ENCODE peak calls at places on chromosomes 4 and X, in eight cellular contexts. B, U, F, Z, P, Q, T and W are unnamed samples.

GRCh38 chrX:131827935-131828334 is 195.2 kb upstream of the STK26 start:
- DNase-seq in B (peak), U (peak), F (no peak), Z (peak), P (no peak), Q (no peak), T (no peak), W (peak)

GRCh38 chr4:72208421-72209075 is 176.7 kb downstream of the NPFFR2 start:
- DNase-seq in B (no peak), U (no peak), F (no peak), Z (no peak), P (no peak), Q (no peak), T (no peak), W (no peak)

GRCh38 chr4:78781925-78782324 is 5.8 kb downstream of the BMP2K start:
- DNase-seq in B (no peak), U (no peak), F (no peak), Z (no peak), P (no peak), Q (no peak), T (no peak), W (no peak)

GRCh38 chrX:33855251-33855650 is 276.9 kb downstream of the FAM47A start:
- DNase-seq in B (no peak), U (no peak), F (no peak), Z (no peak), P (no peak), Q (no peak), T (no peak), W (no peak)

GRCh38 chrX:81577028-81577427 is 375.1 kb downstream of the SH3BGRL start:
- DNase-seq in B (no peak), U (no peak), F (no peak), Z (no peak), P (no peak), Q (no peak), T (no peak), W (no peak)

GRCh38 chr4:10289534-10289899 is 167.7 kb downstream of the ZNF518B start:
- DNase-seq in B (no peak), U (no peak), F (no peak), Z (no peak), P (no peak), Q (no peak), T (no peak), W (no peak)

GRCh38 chr4:158259955-158260575 is 49.8 kb downstream of the TMEM144 start:
- DNase-seq in B (no peak), U (peak), F (no peak), Z (no peak), P (no peak), Q (peak), T (no peak), W (no peak)

GRCh38 chrX:74490249-74490648 is 69.0 kb downstream of the SLC16A2 start:
- DNase-seq in B (no peak), U (no peak), F (no peak), Z (no peak), P (no peak), Q (no peak), T (no peak), W (no peak)

GRCh38 chrX:119622356-119623232 is 16.4 kb upstream of the NKRF start:
- DNase-seq in B (no peak), U (no peak), F (no peak), Z (no peak), P (no peak), Q (no peak), T (no peak), W (no peak)

GRCh38 chr4:147101678-147102077 is 156.0 kb upstream of the TTC29 start:
- DNase-seq in B (no peak), U (no peak), F (no peak), Z (no peak), P (no peak), Q (no peak), T (no peak), W (no peak)

GRCh38 chr4:137387924-137388323 is 144.4 kb downstream of the PCDH18 start:
- DNase-seq in B (no peak), U (no peak), F (no peak), Z (no peak), P (no peak), Q (no peak), T (no peak), W (no peak)

GRCh38 chr4:6475492-6476020 is 3.1 kb upstream of the PPP2R2C start:
- DNase-seq in B (no peak), U (no peak), F (peak), Z (no peak), P (no peak), Q (no peak), T (no peak), W (no peak)

GRCh38 chr4:165489786-165490185 is 111.0 kb downstream of the CPE start:
- DNase-seq in B (no peak), U (no peak), F (no peak), Z (no peak), P (no peak), Q (no peak), T (no peak), W (no peak)

GRCh38 chrX:75603833-75604232 is 81.0 kb upstream of the ZDHHC15 start:
- DNase-seq in B (no peak), U (peak), F (no peak), Z (no peak), P (no peak), Q (peak), T (peak), W (peak)

GRCh38 chrX:70454441-70455365 is 10.1 kb downstream of the DLG3 start:
- DNase-seq in B (peak), U (peak), F (peak), Z (peak), P (peak), Q (peak), T (no peak), W (peak)

GRCh38 chrX:45063319-45064095 is 137.2 kb downstream of the DIPK2B start:
- DNase-seq in B (no peak), U (no peak), F (no peak), Z (no peak), P (no peak), Q (no peak), T (no peak), W (no peak)

GRCh38 chr4:17347445-17347844 is 164.4 kb downstream of the QDPR start:
- DNase-seq in B (no peak), U (no peak), F (no peak), Z (peak), P (peak), Q (peak), T (peak), W (peak)

GRCh38 chr4:174521800-174522182 is 497 bp downstream of the HPGD start:
- DNase-seq in B (no peak), U (peak), F (peak), Z (peak), P (no peak), Q (peak), T (no peak), W (peak)

GRCh38 chr4:185396724-185397402 is at the start of gene ANKRD37:
- DNase-seq in B (no peak), U (peak), F (no peak), Z (peak), P (peak), Q (no peak), T (no peak), W (peak)

GRCh38 chr4:7879127-7879526 is 60.5 kb downstream of the AFAP1 start:
- DNase-seq in B (no peak), U (no peak), F (no peak), Z (no peak), P (no peak), Q (no peak), T (no peak), W (no peak)

GRCh38 chr4:6716018-6716911 is at the start of gene BLOC1S4:
- DNase-seq in B (peak), U (peak), F (peak), Z (peak), P (peak), Q (peak), T (peak), W (peak)

GRCh38 chrX:121389976-121390709 is 342.7 kb downstream of the GLUD2 start:
- DNase-seq in B (no peak), U (no peak), F (no peak), Z (no peak), P (no peak), Q (no peak), T (no peak), W (no peak)

GRCh38 chr4:145804134-145804533 is 124.2 kb downstream of the C4orf51 start:
- DNase-seq in B (no peak), U (no peak), F (no peak), Z (no peak), P (peak), Q (no peak), T (no peak), W (no peak)

GRCh38 chr4:54234497-54235205 is 5.6 kb downstream of the PDGFRA start:
- DNase-seq in B (no peak), U (no peak), F (no peak), Z (no peak), P (no peak), Q (no peak), T (no peak), W (no peak)

GRCh38 chrX:119055650-119056049 is 17.1 kb upstream of the CT47C1 start:
- DNase-seq in B (no peak), U (no peak), F (no peak), Z (no peak), P (no peak), Q (no peak), T (no peak), W (no peak)